ENCODE peak calls at places on chromosomes 16 and 17, in seven cellular contexts. E is gastrocnemius medialis, I is cardiac muscle cell, N is hepatocyte, O is foreskin fibroblast, V is progenitor cell of endocrine pancreas, J is uterus. U is an unnamed sample.

GRCh38 chr17:68020451-68020779 is 15.1 kb upstream of the KPNA2 start:
- DNase-seq in J (no peak), E (no peak), N (no peak), O (no peak), V (no peak), I (no peak), U (no peak)

GRCh38 chr17:1493291-1493980 is 950 bp upstream of the MYO1C start:
- DNase-seq in O (no peak), I (no peak), E (no peak), N (no peak), V (no peak), J (no peak), U (no peak)

GRCh38 chr16:28846933-28847273 is 755 bp upstream of the TUFM start:
- DNase-seq in J (no peak), O (no peak), V (no peak), E (no peak), N (no peak), I (peak; percentile 26), U (no peak)

GRCh38 chr16:3058173-3059030 is 7.0 kb upstream of the IL32 start:
- DNase-seq in V (peak; percentile 36), E (no peak), I (peak; percentile 59), O (no peak), J (peak; percentile 41), N (peak; percentile 82), U (no peak)

GRCh38 chr16:85415196-85415988 is 197.7 kb upstream of the GSE1 start:
- DNase-seq in V (no peak), E (peak; percentile 23), O (no peak), N (no peak), J (no peak), I (no peak), U (no peak)

GRCh38 chr16:84598391-84598750 is 19.5 kb downstream of the COTL1 start:
- DNase-seq in N (no peak), E (no peak), J (no peak), O (no peak), I (no peak), V (no peak), U (no peak)

GRCh38 chr16:48448799-48449481 is 63.7 kb upstream of the SIAH1 start:
- DNase-seq in J (no peak), E (no peak), N (no peak), V (no peak), I (no peak), O (no peak), U (no peak)

GRCh38 chr17:32709562-32709961 is 167.4 kb downstream of the MYO1D start:
- DNase-seq in I (no peak), E (no peak), N (no peak), J (no peak), O (no peak), V (no peak), U (no peak)

GRCh38 chr17:17535957-17536356 is 39.8 kb upstream of the RASD1 start:
- DNase-seq in E (peak; percentile 95), V (no peak), O (peak; percentile 75), I (no peak), J (no peak), N (no peak), U (no peak)

GRCh38 chr16:88737298-88738166 is 31.2 kb downstream of the CTU2 start:
- DNase-seq in J (peak; percentile 66), O (peak; percentile 80), V (peak; percentile 70), N (peak; percentile 75), I (peak; percentile 80), E (peak; percentile 67), U (no peak)

GRCh38 chr17:33145941-33146340 is 147.2 kb downstream of the ASIC2 start:
- DNase-seq in J (no peak), E (no peak), I (no peak), V (no peak), O (no peak), N (no peak), U (no peak)

GRCh38 chr16:426115-426905 is 861 bp downstream of the RAB11FIP3 start:
- DNase-seq in I (peak; percentile 30), O (no peak), N (peak; percentile 36), J (no peak), V (peak; percentile 41), E (no peak), U (no peak)

GRCh38 chr17:49365667-49366066 is 3.6 kb upstream of the ZNF652 start:
- DNase-seq in V (no peak), J (no peak), I (peak; percentile 8), E (no peak), N (peak; percentile 30), O (no peak), U (no peak)

GRCh38 chr17:14203392-14203791 is 33.3 kb downstream of the CDRT15 start:
- DNase-seq in E (no peak), O (no peak), J (no peak), V (no peak), I (no peak), N (no peak), U (no peak)

GRCh38 chr16:8828541-8829165 is 31.0 kb downstream of the PMM2 start:
- DNase-seq in J (no peak), V (no peak), E (no peak), N (no peak), I (no peak), O (no peak), U (no peak)

DNA sequence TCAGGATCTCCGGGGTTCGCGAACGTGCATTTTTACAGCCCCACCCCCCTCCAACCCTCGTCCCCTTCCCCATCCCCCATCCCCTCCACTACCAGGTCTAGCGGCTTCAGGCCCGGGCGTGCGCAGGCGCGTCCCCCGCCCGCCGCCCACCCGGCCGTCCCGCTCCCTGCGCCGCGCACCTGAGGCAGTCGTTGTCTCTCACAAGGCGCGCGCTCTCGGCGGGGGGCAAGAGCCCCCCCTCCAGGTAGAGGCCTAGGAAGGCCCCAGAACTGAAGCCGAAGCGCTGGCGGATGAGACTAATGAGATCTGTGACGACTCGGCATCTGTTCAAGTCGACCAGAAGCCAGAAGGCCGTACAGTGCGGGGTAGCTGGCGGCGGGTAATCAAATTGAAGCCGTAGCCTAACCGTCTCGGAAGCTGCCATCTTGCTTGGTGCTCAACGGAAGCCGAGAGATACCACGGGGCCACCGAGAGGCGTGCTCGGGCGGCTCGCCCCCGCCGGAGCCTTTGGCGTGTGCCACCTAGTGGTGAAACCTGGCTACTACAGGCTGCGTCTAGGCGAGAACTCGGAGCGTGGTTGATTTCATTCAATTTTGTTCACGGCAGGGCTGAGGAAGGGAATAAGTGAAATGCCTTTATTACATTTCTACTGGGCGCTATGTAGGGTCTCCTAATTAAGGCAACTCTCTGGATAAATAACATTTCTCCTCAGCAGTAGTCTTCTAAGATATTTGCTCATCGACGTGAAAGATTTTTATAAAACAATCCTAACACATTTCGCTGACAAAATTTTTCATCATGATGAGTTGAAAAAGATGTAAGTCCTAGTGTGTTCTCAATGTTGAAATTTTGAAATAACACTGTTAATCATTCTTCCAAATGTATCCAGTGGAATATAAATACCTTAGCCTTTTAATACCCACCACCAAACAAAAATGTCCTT is at the start of gene COIL:
- DNase-seq in E (peak; percentile 87), N (peak; percentile 93), V (peak; percentile 93), J (peak; percentile 90), I (peak; percentile 95), O (peak; percentile 84), U (peak; percentile 96)
- TF ChIP-seq CTCF in E (peak; percentile 98), N (peak; percentile 99), V (peak; percentile 98), J (peak; percentile 96), I (peak; percentile 98), O (peak; percentile 99), U (peak; percentile 99)

GRCh38 chr17:63847525-63848249 is 5.2 kb upstream of the SMARCD2 start:
- DNase-seq in J (no peak), N (no peak), O (no peak), E (no peak), V (no peak), I (no peak), U (no peak)

GRCh38 chr17:63845509-63845908 is 3.0 kb upstream of the SMARCD2 start:
- DNase-seq in I (no peak), V (no peak), O (no peak), N (no peak), J (no peak), E (no peak), U (no peak)

GRCh38 chr17:63853260-63853659 is 10.8 kb upstream of the SMARCD2 start:
- DNase-seq in I (no peak), O (no peak), J (no peak), V (no peak), N (no peak), E (no peak), U (no peak)

GRCh38 chr17:63850401-63850800 is 7.9 kb upstream of the SMARCD2 start:
- DNase-seq in O (no peak), I (no peak), J (no peak), N (no peak), V (no peak), E (no peak), U (no peak)

GRCh38 chr17:63848834-63849689 is 6.6 kb upstream of the SMARCD2 start:
- DNase-seq in N (peak; percentile 94), J (peak; percentile 84), I (peak; percentile 83), O (peak; percentile 83), E (peak; percentile 93), V (peak; percentile 81), U (peak; percentile 83)
- TF ChIP-seq CTCF in N (peak; percentile 71), J (peak; percentile 62), I (peak; percentile 71), O (peak; percentile 62), E (peak; percentile 75), V (peak; percentile 70), U (peak; percentile 57)

GRCh38 chr17:81711814-81712467 is at the start of gene SLC25A10:
- DNase-seq in N (peak; percentile 93), O (peak; percentile 75), J (peak; percentile 51), E (peak; percentile 85), V (peak; percentile 64), I (peak; percentile 88), U (no peak)

GRCh38 chr17:81713004-81713555 is 996 bp downstream of the SLC25A10 start:
- DNase-seq in O (no peak), E (no peak), N (no peak), J (no peak), V (no peak), I (no peak), U (no peak)

GRCh38 chr17:81713556-81714411 is 1.7 kb downstream of the SLC25A10 start:
- DNase-seq in E (no peak), O (no peak), J (no peak), V (no peak), N (peak; percentile 58), I (no peak), U (no peak)

GRCh38 chr17:81710514-81711308 is 1.4 kb upstream of the SLC25A10 start:
- DNase-seq in V (no peak), E (no peak), N (peak; percentile 41), J (no peak), O (no peak), I (no peak), U (no peak)

DNA sequence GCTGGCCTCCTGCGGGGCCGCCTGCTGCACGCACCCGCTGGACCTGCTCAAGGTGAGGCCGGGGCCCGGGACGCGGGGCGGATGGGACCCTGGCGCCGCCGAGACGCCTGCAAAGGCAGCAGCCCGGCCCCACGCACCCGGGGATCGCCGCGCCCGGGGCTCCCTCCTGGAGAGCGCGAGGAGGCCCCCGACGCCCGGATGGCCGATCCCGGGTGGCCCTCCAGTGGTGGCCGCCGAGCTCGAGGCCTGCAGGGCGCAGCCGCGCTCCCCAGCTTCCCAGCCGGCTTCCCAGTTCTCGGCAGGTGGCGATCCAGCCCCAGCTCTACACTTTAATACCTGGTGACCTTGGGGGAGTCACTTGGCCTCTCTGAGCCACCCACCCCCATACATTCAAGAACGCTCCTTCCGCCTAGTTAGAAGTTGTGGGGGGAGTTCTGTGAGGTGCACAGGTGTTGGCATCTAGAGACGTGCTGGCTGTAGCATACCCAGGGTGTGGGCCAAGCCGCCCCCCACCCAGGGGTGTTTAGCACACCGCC is 452 bp downstream of the SLC25A10 start:
- DNase-seq in V (peak; percentile 35), O (no peak), N (peak; percentile 81), I (peak; percentile 54), E (no peak), J (no peak), U (no peak)
- TF ChIP-seq CTCF in V (peak; percentile 35), O (peak; percentile 16), N (no peak), I (no peak), E (no peak), J (no peak), U (peak; percentile 27)

GRCh38 chr16:57801098-57801855 is 1.0 kb downstream of the KIFC3 start:
- DNase-seq in J (no peak), E (no peak), V (no peak), N (peak; percentile 67), I (no peak), O (peak; percentile 74), U (no peak)
- TF ChIP-seq CTCF in J (no peak), E (no peak), V (peak; percentile 26), N (no peak), I (peak; percentile 19), O (no peak), U (peak; percentile 20)

U was measured in type B pancreatic cell.